ENCODE peak calls at places on chromosome 14, in seven cellular contexts. One of them, this sample, is unnamed. For H3K4me1, the result is how much of the 10 kb centered on the place peaks cover.

GRCh38 chr14:61188196-61188595 is 92.9 kb downstream of the TMEM30B start:
- ATAC-seq in psoas muscle: peak
- ATAC-seq in body of pancreas: no peak
- ATAC-seq in RWPE2: no peak
- ATAC-seq in A549: peak
- ATAC-seq in heart left ventricle: peak
- ATAC-seq in upper lobe of left lung: peak
- ATAC-seq in this sample: peak

GRCh38 chr14:75234173-75234855 is 44.3 kb upstream of the FOS start:
- ATAC-seq in A549: peak
- ATAC-seq in body of pancreas: no peak
- ATAC-seq in heart left ventricle: no peak
- ATAC-seq in psoas muscle: no peak
- ATAC-seq in upper lobe of left lung: peak
- ATAC-seq in RWPE2: peak
- ATAC-seq in this sample: peak

GRCh38 chr14:38883127-38883526 is 219.9 kb downstream of the SEC23A start:
- ATAC-seq in upper lobe of left lung: no peak
- ATAC-seq in A549: no peak
- ATAC-seq in heart left ventricle: no peak
- ATAC-seq in body of pancreas: no peak
- ATAC-seq in RWPE2: no peak
- ATAC-seq in psoas muscle: no peak
- ATAC-seq in this sample: no peak

GRCh38 chr14:92551066-92551841 is 37.7 kb downstream of the RIN3 start:
- ATAC-seq in heart left ventricle: no peak
- ATAC-seq in RWPE2: no peak
- ATAC-seq in psoas muscle: no peak
- ATAC-seq in upper lobe of left lung: no peak
- ATAC-seq in A549: no peak
- ATAC-seq in body of pancreas: no peak
- ATAC-seq in this sample: no peak

GRCh38 chr14:58152569-58152857 is 500 bp upstream of the ARMH4 start:
- ATAC-seq in upper lobe of left lung: no peak
- ATAC-seq in RWPE2: peak
- ATAC-seq in A549: peak
- ATAC-seq in body of pancreas: peak
- ATAC-seq in psoas muscle: no peak
- ATAC-seq in heart left ventricle: no peak
- ATAC-seq in this sample: no peak

GRCh38 chr14:20179218-20179617 is 11.5 kb upstream of the OR11G2 start:
- ATAC-seq in body of pancreas: no peak
- ATAC-seq in upper lobe of left lung: peak
- ATAC-seq in psoas muscle: no peak
- ATAC-seq in RWPE2: no peak
- ATAC-seq in heart left ventricle: peak
- ATAC-seq in A549: no peak
- ATAC-seq in this sample: peak

GRCh38 chr14:72745991-72746980 is 147.6 kb downstream of the DPF3 start:
- ATAC-seq in A549: peak
- ATAC-seq in heart left ventricle: no peak
- ATAC-seq in psoas muscle: peak
- ATAC-seq in upper lobe of left lung: peak
- ATAC-seq in RWPE2: peak
- ATAC-seq in body of pancreas: no peak
- ATAC-seq in this sample: peak

GRCh38 chr14:66483322-66483721 is 2.8 kb upstream of the CCDC196 start:
- ATAC-seq in psoas muscle: peak
- ATAC-seq in upper lobe of left lung: no peak
- ATAC-seq in RWPE2: peak
- ATAC-seq in body of pancreas: peak
- ATAC-seq in A549: no peak
- ATAC-seq in heart left ventricle: peak
- ATAC-seq in this sample: no peak

GRCh38 chr14:39425947-39426346 is 6.3 kb downstream of the FBXO33 start:
- ATAC-seq in RWPE2: no peak
- ATAC-seq in upper lobe of left lung: no peak
- ATAC-seq in heart left ventricle: no peak
- ATAC-seq in A549: no peak
- ATAC-seq in body of pancreas: no peak
- ATAC-seq in psoas muscle: no peak
- ATAC-seq in this sample: no peak

GRCh38 chr14:68968721-68969120 is 10.4 kb downstream of the ACTN1 start:
- ATAC-seq in RWPE2: no peak
- ATAC-seq in body of pancreas: no peak
- ATAC-seq in heart left ventricle: peak
- ATAC-seq in A549: no peak
- ATAC-seq in psoas muscle: no peak
- ATAC-seq in upper lobe of left lung: no peak
- ATAC-seq in this sample: no peak

GRCh38 chr14:77026930-77027537 is 1.5 kb downstream of the IRF2BPL start:
- ATAC-seq in RWPE2: peak
- ATAC-seq in A549: peak
- ATAC-seq in upper lobe of left lung: peak
- ATAC-seq in psoas muscle: peak
- ATAC-seq in heart left ventricle: no peak
- ATAC-seq in body of pancreas: peak
- ATAC-seq in this sample: no peak

GRCh38 chr14:61470261-61470953 is 149.0 kb downstream of the PRKCH start:
- ATAC-seq in A549: peak
- ATAC-seq in RWPE2: peak
- ATAC-seq in body of pancreas: peak
- ATAC-seq in psoas muscle: no peak
- ATAC-seq in heart left ventricle: no peak
- ATAC-seq in upper lobe of left lung: no peak
- ATAC-seq in this sample: no peak

GRCh38 chr14:73633115-73633514 is 11.7 kb upstream of the DNAL1 start:
- ATAC-seq in body of pancreas: no peak
- ATAC-seq in upper lobe of left lung: peak
- ATAC-seq in heart left ventricle: no peak
- ATAC-seq in psoas muscle: no peak
- ATAC-seq in RWPE2: no peak
- ATAC-seq in A549: peak
- ATAC-seq in this sample: peak

GRCh38 chr14:94394594-94395305 is 6.3 kb upstream of the SERPINA1 start:
- ATAC-seq in heart left ventricle: no peak
- ATAC-seq in A549: no peak
- ATAC-seq in psoas muscle: no peak
- ATAC-seq in upper lobe of left lung: peak
- ATAC-seq in body of pancreas: peak
- ATAC-seq in RWPE2: no peak
- ATAC-seq in this sample: peak

GRCh38 chr14:37545174-37545573 is 49.9 kb downstream of the FOXA1 start:
- ATAC-seq in body of pancreas: no peak
- ATAC-seq in A549: no peak
- ATAC-seq in upper lobe of left lung: no peak
- ATAC-seq in RWPE2: no peak
- ATAC-seq in psoas muscle: no peak
- ATAC-seq in heart left ventricle: no peak
- ATAC-seq in this sample: no peak

GRCh38 chr14:68523994-68524725 is 268.7 kb downstream of the ZFP36L1 start:
- ATAC-seq in heart left ventricle: no peak
- ATAC-seq in upper lobe of left lung: no peak
- ATAC-seq in body of pancreas: no peak
- ATAC-seq in psoas muscle: no peak
- ATAC-seq in RWPE2: no peak
- ATAC-seq in A549: no peak
- ATAC-seq in this sample: peak

GRCh38 chr14:99238234-99238633 is 33.8 kb downstream of the BCL11B start:
- ATAC-seq in body of pancreas: no peak
- ATAC-seq in heart left ventricle: no peak
- ATAC-seq in A549: no peak
- ATAC-seq in RWPE2: no peak
- ATAC-seq in upper lobe of left lung: no peak
- ATAC-seq in psoas muscle: no peak
- ATAC-seq in this sample: no peak

GRCh38 chr14:99236386-99237133 is 35.4 kb downstream of the BCL11B start:
- ATAC-seq in heart left ventricle: no peak
- ATAC-seq in upper lobe of left lung: no peak
- ATAC-seq in psoas muscle: no peak
- ATAC-seq in A549: no peak
- ATAC-seq in body of pancreas: no peak
- ATAC-seq in RWPE2: no peak
- ATAC-seq in this sample: no peak

GRCh38 chr14:99234982-99235491 is 37.0 kb downstream of the BCL11B start:
- ATAC-seq in RWPE2: no peak
- ATAC-seq in heart left ventricle: no peak
- ATAC-seq in psoas muscle: no peak
- ATAC-seq in upper lobe of left lung: peak
- ATAC-seq in body of pancreas: no peak
- ATAC-seq in A549: no peak
- ATAC-seq in this sample: no peak

GRCh38 chr14:99235578-99235977 is 36.4 kb downstream of the BCL11B start:
- ATAC-seq in A549: no peak
- ATAC-seq in RWPE2: no peak
- ATAC-seq in psoas muscle: no peak
- ATAC-seq in body of pancreas: no peak
- ATAC-seq in heart left ventricle: no peak
- ATAC-seq in upper lobe of left lung: no peak
- ATAC-seq in this sample: no peak

GRCh38 chr14:99237288-99237687 is 34.7 kb downstream of the BCL11B start:
- ATAC-seq in RWPE2: no peak
- ATAC-seq in heart left ventricle: no peak
- ATAC-seq in A549: no peak
- ATAC-seq in psoas muscle: no peak
- ATAC-seq in body of pancreas: no peak
- ATAC-seq in upper lobe of left lung: no peak
- ATAC-seq in this sample: no peak
- H3K4me1 ChIP-seq in RWPE2: under half
- H3K4me1 ChIP-seq in heart left ventricle: under half
- H3K4me1 ChIP-seq in A549: under half
- H3K4me1 ChIP-seq in psoas muscle: under half
- H3K4me1 ChIP-seq in body of pancreas: under half
- H3K4me1 ChIP-seq in upper lobe of left lung: under half
- H3K4me1 ChIP-seq in this sample: under half

GRCh38 chr14:91171291-91171690 is 57.4 kb downstream of the DGLUCY start:
- ATAC-seq in psoas muscle: peak
- ATAC-seq in heart left ventricle: peak
- ATAC-seq in A549: no peak
- ATAC-seq in upper lobe of left lung: no peak
- ATAC-seq in RWPE2: no peak
- ATAC-seq in body of pancreas: no peak
- ATAC-seq in this sample: no peak

GRCh38 chr14:91175296-91175695 is 61.4 kb downstream of the DGLUCY start:
- ATAC-seq in psoas muscle: no peak
- ATAC-seq in heart left ventricle: no peak
- ATAC-seq in body of pancreas: no peak
- ATAC-seq in A549: no peak
- ATAC-seq in RWPE2: no peak
- ATAC-seq in upper lobe of left lung: no peak
- ATAC-seq in this sample: no peak

GRCh38 chr14:91173221-91173670 is 59.4 kb downstream of the DGLUCY start:
- ATAC-seq in psoas muscle: peak
- ATAC-seq in A549: peak
- ATAC-seq in heart left ventricle: no peak
- ATAC-seq in upper lobe of left lung: peak
- ATAC-seq in RWPE2: peak
- ATAC-seq in body of pancreas: peak
- ATAC-seq in this sample: peak

GRCh38 chr14:91175802-91176201 is 61.9 kb downstream of the DGLUCY start:
- ATAC-seq in body of pancreas: no peak
- ATAC-seq in upper lobe of left lung: no peak
- ATAC-seq in RWPE2: no peak
- ATAC-seq in heart left ventricle: no peak
- ATAC-seq in psoas muscle: no peak
- ATAC-seq in A549: no peak
- ATAC-seq in this sample: no peak

DNA sequence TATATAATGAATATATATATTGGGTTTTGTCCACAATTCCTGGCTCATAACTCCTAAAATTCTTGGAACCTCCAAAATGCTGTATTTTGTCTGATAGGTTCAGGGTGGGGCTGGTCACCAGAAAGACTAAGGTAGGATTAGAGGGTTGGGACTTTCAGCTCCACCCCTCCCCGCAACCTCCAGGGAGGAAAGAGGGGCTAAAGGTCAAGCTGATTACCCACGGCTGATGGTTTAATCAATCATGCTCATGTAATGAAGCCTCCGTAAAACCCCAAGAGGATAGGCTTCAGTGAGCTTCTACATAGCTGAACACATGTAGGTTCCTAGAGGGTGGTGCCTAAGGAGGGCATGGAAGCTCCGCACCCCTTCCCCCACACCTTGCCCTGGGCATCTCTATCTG is 60.0 kb downstream of the DGLUCY start:
- ATAC-seq in body of pancreas: no peak
- ATAC-seq in psoas muscle: no peak
- ATAC-seq in RWPE2: no peak
- ATAC-seq in A549: no peak
- ATAC-seq in heart left ventricle: no peak
- ATAC-seq in upper lobe of left lung: no peak
- ATAC-seq in this sample: no peak
- H3K4me1 ChIP-seq in body of pancreas: under half
- H3K4me1 ChIP-seq in psoas muscle: under half
- H3K4me1 ChIP-seq in RWPE2: under half
- H3K4me1 ChIP-seq in A549: under half
- H3K4me1 ChIP-seq in heart left ventricle: under half
- H3K4me1 ChIP-seq in upper lobe of left lung: under half
- H3K4me1 ChIP-seq in this sample: half or more

GRCh38 chr14:99512571-99513182 is 31.5 kb downstream of the CCNK start:
- ATAC-seq in RWPE2: no peak
- ATAC-seq in heart left ventricle: no peak
- ATAC-seq in A549: no peak
- ATAC-seq in body of pancreas: no peak
- ATAC-seq in psoas muscle: no peak
- ATAC-seq in upper lobe of left lung: no peak
- ATAC-seq in this sample: no peak
- H3K4me1 ChIP-seq in RWPE2: under half
- H3K4me1 ChIP-seq in heart left ventricle: under half
- H3K4me1 ChIP-seq in A549: under half
- H3K4me1 ChIP-seq in body of pancreas: under half
- H3K4me1 ChIP-seq in psoas muscle: under half
- H3K4me1 ChIP-seq in upper lobe of left lung: under half
- H3K4me1 ChIP-seq in this sample: under half

DNA sequence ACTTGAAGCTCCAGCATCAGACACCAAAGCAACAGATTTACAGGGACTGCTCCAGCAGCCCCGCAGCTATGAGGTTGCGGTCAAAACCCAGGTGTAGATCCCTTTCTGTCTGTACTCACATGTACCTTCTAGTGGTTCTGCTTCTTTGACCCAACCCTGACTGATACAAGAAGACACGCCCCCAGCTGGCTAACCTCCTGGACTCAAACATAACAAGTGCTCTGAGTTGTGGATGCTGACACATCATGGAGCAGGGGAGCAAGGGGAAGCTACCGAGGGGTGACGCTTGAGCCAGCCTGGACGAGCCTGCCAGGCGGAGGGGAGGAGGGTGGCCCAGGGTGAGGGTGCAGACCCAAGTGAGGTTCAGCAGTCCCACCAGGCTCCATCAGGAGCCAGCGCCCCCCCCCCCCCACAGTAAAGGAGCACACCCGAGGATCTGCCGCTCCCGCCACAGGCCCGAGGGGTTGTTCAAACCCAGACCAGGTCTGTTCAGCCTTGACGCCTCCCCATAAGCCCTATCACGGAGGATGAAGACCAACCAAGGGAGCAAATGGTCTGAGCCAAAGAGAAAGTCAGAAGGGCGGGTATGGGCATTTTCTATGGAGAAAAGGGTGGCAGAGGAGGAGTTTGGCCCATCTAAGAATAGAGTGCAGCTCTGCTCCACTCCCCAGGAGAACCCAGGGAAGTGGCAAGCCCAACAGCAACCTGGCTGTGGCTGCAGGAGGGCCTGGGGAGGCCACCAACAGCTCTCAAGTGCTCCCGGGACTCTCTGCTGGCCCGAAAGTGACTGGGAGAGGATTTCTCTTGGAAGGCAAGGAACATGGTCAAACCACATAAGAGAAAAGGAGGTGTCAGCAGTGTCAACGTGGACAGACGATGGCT is 229.4 kb downstream of the BCL11B start:
- ATAC-seq in heart left ventricle: no peak
- ATAC-seq in A549: no peak
- ATAC-seq in psoas muscle: no peak
- ATAC-seq in upper lobe of left lung: no peak
- ATAC-seq in RWPE2: no peak
- ATAC-seq in body of pancreas: no peak
- ATAC-seq in this sample: no peak
- H3K4me1 ChIP-seq in heart left ventricle: under half
- H3K4me1 ChIP-seq in A549: under half
- H3K4me1 ChIP-seq in psoas muscle: under half
- H3K4me1 ChIP-seq in upper lobe of left lung: under half
- H3K4me1 ChIP-seq in RWPE2: under half
- H3K4me1 ChIP-seq in body of pancreas: under half
- H3K4me1 ChIP-seq in this sample: under half

This sample was measured in gastroesophageal sphincter.